ENCODE peak calls at places on chromosomes 3 and 15, in six cellular contexts. P, B, R, A, S and J are unnamed samples.

GRCh38 chr3:97827741-97828471 is 6.1 kb downstream of the CRYBG3 start:
- DNase-seq in P (no peak), B (no peak), R (no peak), A (no peak), S (peak; percentile 35), J (no peak)

GRCh38 chr3:129735638-129736037 is 129.2 kb upstream of the PLXND1 start:
- DNase-seq in P (no peak), B (no peak), R (no peak), A (no peak), S (no peak), J (no peak)

GRCh38 chr3:15679306-15679705 is 77.8 kb downstream of the BTD start:
- DNase-seq in P (no peak), B (no peak), R (no peak), A (no peak), S (no peak), J (no peak)

GRCh38 chr3:55897573-55898224 is 410.6 kb upstream of the WNT5A start:
- DNase-seq in P (peak; percentile 77), B (no peak), R (no peak), A (no peak), S (peak; percentile 72), J (no peak)

GRCh38 chr3:150271578-150271930 is 136.5 kb upstream of the TSC22D2 start:
- DNase-seq in P (no peak), B (no peak), R (no peak), A (no peak), S (no peak), J (no peak)

GRCh38 chr3:34351857-34352545 is 553.6 kb downstream of the PDCD6IP start:
- DNase-seq in P (no peak), B (no peak), R (no peak), A (no peak), S (no peak), J (no peak)

GRCh38 chr15:65638681-65639089 is 16.9 kb downstream of the SLC24A1 start:
- DNase-seq in P (no peak), B (no peak), R (peak; percentile 16), A (no peak), S (peak; percentile 81), J (no peak)

GRCh38 chr3:61562810-61563613 is 1.6 kb downstream of the PTPRG start:
- DNase-seq in P (no peak), B (no peak), R (no peak), A (no peak), S (no peak), J (no peak)

GRCh38 chr3:124117486-124117885 is 125.6 kb upstream of the ROPN1 start:
- DNase-seq in P (no peak), B (no peak), R (no peak), A (no peak), S (peak; percentile 73), J (no peak)

GRCh38 chr3:120170223-120170622 is 76.0 kb upstream of the GSK3B start:
- DNase-seq in P (no peak), B (no peak), R (no peak), A (peak; percentile 91), S (peak; percentile 98), J (no peak)

GRCh38 chr15:49877117-49877860 is 241.7 kb downstream of the ATP8B4 start:
- DNase-seq in P (peak; percentile 47), B (no peak), R (no peak), A (no peak), S (no peak), J (no peak)

GRCh38 chr3:48561045-48561736 is 2.4 kb downstream of the UCN2 start:
- DNase-seq in P (no peak), B (peak; percentile 50), R (no peak), A (no peak), S (no peak), J (no peak)

GRCh38 chr3:99909714-99910508 is 92.2 kb downstream of the CMSS1 start:
- DNase-seq in P (no peak), B (no peak), R (no peak), A (peak; percentile 81), S (peak; percentile 98), J (no peak)

GRCh38 chr3:110521019-110521418 is 550.6 kb upstream of the NECTIN3 start:
- DNase-seq in P (no peak), B (no peak), R (no peak), A (no peak), S (peak; percentile 94), J (no peak)

GRCh38 chr3:69143055-69143454 is 20.7 kb upstream of the LMOD3 start:
- DNase-seq in P (no peak), B (no peak), R (no peak), A (no peak), S (no peak), J (no peak)

GRCh38 chr3:170614214-170614966 is 28.5 kb upstream of the SLC7A14 start:
- DNase-seq in P (no peak), B (peak; percentile 46), R (no peak), A (peak; percentile 74), S (peak; percentile 91), J (no peak)

GRCh38 chr15:95994418-95994817 is 336.1 kb upstream of the NR2F2 start:
- DNase-seq in P (no peak), B (no peak), R (no peak), A (no peak), S (no peak), J (no peak)

GRCh38 chr15:98421419-98422085 is 226.8 kb upstream of the IGF1R start:
- DNase-seq in P (no peak), B (peak; percentile 54), R (peak; percentile 41), A (no peak), S (peak; percentile 53), J (no peak)

GRCh38 chr15:32867313-32867626 is 149.5 kb downstream of the GREM1 start:
- DNase-seq in P (no peak), B (no peak), R (no peak), A (peak; percentile 78), S (peak; percentile 87), J (no peak)

GRCh38 chr3:53820756-53821580 is 25.3 kb downstream of the CHDH start:
- DNase-seq in P (no peak), B (no peak), R (no peak), A (no peak), S (no peak), J (no peak)

GRCh38 chr3:178771511-178771910 is 235.3 kb downstream of the KCNMB2 start:
- DNase-seq in P (no peak), B (no peak), R (no peak), A (no peak), S (peak; percentile 4), J (no peak)

GRCh38 chr3:58711871-58712270 is 45.3 kb upstream of the FAM3D start:
- DNase-seq in P (no peak), B (no peak), R (no peak), A (no peak), S (no peak), J (no peak)

GRCh38 chr3:156180077-156180476 is 59.7 kb downstream of the KCNAB1 start:
- DNase-seq in P (no peak), B (no peak), R (no peak), A (no peak), S (peak; percentile 88), J (no peak)

DNA sequence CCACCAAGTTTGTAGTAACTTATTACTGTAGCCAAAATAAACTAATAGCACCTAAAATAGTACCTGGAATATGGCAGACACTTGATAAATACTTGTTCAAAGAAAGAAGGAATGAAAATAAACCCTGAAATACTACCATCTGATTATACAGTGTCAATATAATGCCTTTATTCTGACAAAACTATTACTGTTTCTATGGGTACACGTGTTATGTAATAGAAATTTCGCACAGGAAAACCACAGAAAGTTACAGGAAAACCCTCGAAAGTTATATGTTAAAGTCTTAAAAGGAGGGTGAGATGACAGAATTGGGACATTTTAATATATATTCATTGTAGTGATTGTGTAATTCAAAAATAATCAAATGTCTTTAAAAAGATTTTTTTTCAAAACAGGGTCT is 28.8 kb downstream of the ETFA start:
- DNase-seq in P (no peak), B (no peak), R (no peak), A (no peak), S (no peak), J (no peak)
- H3K36me3 ChIP-seq in P (peaks cover 25% of the 10 kb centered on the region), B (peaks cover 20% of the 10 kb centered on the region), R (peaks cover 8% of the 10 kb centered on the region), A (no peaks in the 10 kb centered on the region), S (peaks cover 6% of the 10 kb centered on the region), J (no peaks in the 10 kb centered on the region)

GRCh38 chr3:174132006-174132405 is 727.1 kb upstream of the NAALADL2 start:
- DNase-seq in P (no peak), B (no peak), R (no peak), A (no peak), S (no peak), J (no peak)
- H3K4me3 ChIP-seq in P (no peak overlapping the region), B (no peak overlapping the region), R (no peak overlapping the region), A (no peak overlapping the region), S (no peak overlapping the region), J (no peak overlapping the region)

DNA sequence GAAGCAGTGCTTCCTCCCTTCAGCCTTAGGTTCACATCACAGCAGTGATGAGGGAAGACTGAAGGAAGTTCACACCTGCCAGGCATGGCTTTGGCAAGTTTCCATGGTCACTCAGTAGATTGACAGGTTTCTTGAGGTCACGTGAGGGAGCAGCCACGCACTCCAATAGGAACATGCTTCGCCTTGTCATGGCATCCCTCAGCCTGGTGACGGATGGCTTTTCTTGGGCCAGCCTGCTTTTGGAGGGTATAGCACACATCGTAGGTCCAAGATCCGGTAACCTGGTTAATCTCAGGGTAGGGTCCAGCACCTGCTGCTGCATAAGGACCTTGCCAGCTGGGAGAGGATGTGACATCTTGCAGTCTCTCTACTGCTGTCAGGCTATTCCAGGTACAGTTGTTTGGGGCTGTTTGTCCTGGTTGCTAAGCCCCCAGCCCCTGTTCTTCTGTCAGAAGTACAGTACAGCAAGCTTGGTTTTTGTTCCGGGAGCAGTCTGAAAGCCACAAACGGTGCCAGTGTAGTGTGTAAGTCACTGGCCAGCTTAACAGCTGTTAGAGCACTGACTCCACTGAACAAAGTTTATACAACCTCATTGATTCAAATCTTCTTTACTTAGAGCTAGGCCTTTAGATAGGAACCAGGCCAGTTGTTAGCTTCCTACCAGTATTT is 42.3 kb downstream of the PSMD6 start:
- DNase-seq in P (no peak), B (no peak), R (no peak), A (no peak), S (no peak), J (no peak)
- H3K36me3 ChIP-seq in P (peaks cover 13% of the 10 kb centered on the region), B (peaks cover 14% of the 10 kb centered on the region), R (peaks cover 40% of the 10 kb centered on the region), A (no peaks in the 10 kb centered on the region), S (no peaks in the 10 kb centered on the region), J (peaks cover 62% of the 10 kb centered on the region)

GRCh38 chr15:61201322-61201721 is 27.8 kb downstream of the RORA start:
- DNase-seq in P (no peak), B (no peak), R (no peak), A (no peak), S (no peak), J (no peak)

GRCh38 chr15:61206767-61207166 is 22.3 kb downstream of the RORA start:
- DNase-seq in P (no peak), B (no peak), R (no peak), A (no peak), S (no peak), J (no peak)

GRCh38 chr15:61199681-61200080 is 29.4 kb downstream of the RORA start:
- DNase-seq in P (no peak), B (no peak), R (no peak), A (no peak), S (no peak), J (no peak)

GRCh38 chr15:61200626-61201025 is 28.5 kb downstream of the RORA start:
- DNase-seq in P (no peak), B (no peak), R (no peak), A (no peak), S (no peak), J (no peak)

DNA sequence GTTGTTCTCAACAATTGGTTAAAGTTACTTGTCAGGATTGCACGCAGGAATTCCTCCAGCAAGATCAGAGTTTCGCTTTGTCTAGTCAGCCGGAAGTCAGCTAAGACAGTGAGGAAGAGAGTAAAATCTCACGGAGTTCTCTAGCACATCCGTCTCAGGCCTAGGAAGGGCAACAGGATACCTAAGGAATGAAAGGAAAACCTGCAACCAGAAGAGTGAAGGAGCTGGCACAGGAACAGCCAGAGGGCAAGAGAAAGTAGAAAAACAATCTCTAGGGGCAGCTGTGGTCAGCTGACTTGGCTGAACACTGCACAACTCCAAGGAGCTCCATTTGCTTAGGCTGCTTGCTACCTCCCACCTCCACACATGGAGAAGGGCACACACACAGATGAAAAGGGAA is 23.7 kb downstream of the RORA start:
- DNase-seq in P (no peak), B (no peak), R (no peak), A (no peak), S (no peak), J (no peak)
- H3K4me3 ChIP-seq in P (peak overlapping the region; percentile 44), B (peak overlapping the region; percentile 25), R (no peak overlapping the region), A (no peak overlapping the region), S (no peak overlapping the region), J (peak overlapping the region; percentile 32)